ENCODE peak calls at places on chromosome 3, in four cellular contexts. I, D, B and V are unnamed samples.

GRCh38 chr3:138460536-138461205 is 26.3 kb downstream of the ESYT3 start:
- DNase-seq in I (no peak), D (no peak), B (no peak), V (no peak)

GRCh38 chr3:52896613-52897012 is 735 bp downstream of the STIMATE start:
- DNase-seq in I (no peak), D (no peak), B (no peak), V (no peak)

GRCh38 chr3:51929420-51930003 is 12.2 kb downstream of the RRP9 start:
- DNase-seq in I (no peak), D (no peak), B (no peak), V (no peak)

GRCh38 chr3:53231532-53232511 is 24.0 kb downstream of the TKT start:
- DNase-seq in I (no peak), D (no peak), B (no peak), V (no peak)

GRCh38 chr3:195081242-195081963 is 189.6 kb downstream of the XXYLT1 start:
- DNase-seq in I (no peak), D (no peak), B (no peak), V (no peak)

GRCh38 chr3:167813169-167814123 is 77.9 kb downstream of the SERPINI1 start:
- DNase-seq in I (no peak), D (no peak), B (no peak), V (no peak)

GRCh38 chr3:50226888-50227389 is 9.1 kb upstream of the GNAI2 start:
- DNase-seq in I (peak), D (peak), B (peak), V (peak)

GRCh38 chr3:156382458-156383346 is 172.2 kb downstream of the SSR3 start:
- DNase-seq in I (no peak), D (no peak), B (no peak), V (no peak)

GRCh38 chr3:97687734-97688133 is 76.8 kb upstream of the ARL6 start:
- DNase-seq in I (no peak), D (no peak), B (no peak), V (no peak)

GRCh38 chr3:46708401-46709146 is 7.4 kb downstream of the TMIE start:
- DNase-seq in I (no peak), D (peak), B (no peak), V (no peak)

GRCh38 chr3:35081902-35082301 is 557.4 kb upstream of the ARPP21 start:
- DNase-seq in I (no peak), D (no peak), B (no peak), V (no peak)

GRCh38 chr3:99950921-99951320 is 133.3 kb downstream of the CMSS1 start:
- DNase-seq in I (no peak), D (no peak), B (no peak), V (no peak)

GRCh38 chr3:46695177-46695961 is 1.9 kb upstream of the ALS2CL start:
- DNase-seq in I (no peak), D (peak), B (no peak), V (peak)

GRCh38 chr3:14879161-14879888 is 60.6 kb downstream of the FGD5 start:
- DNase-seq in I (no peak), D (no peak), B (no peak), V (no peak)

GRCh38 chr3:172209333-172210321 is 170.2 kb downstream of the FNDC3B start:
- DNase-seq in I (no peak), D (no peak), B (no peak), V (no peak)

GRCh38 chr3:145191543-145191942 is 969.4 kb downstream of the PLOD2 start:
- DNase-seq in I (no peak), D (no peak), B (no peak), V (no peak)

GRCh38 chr3:140180603-140181002 is 245.6 kb downstream of the CLSTN2 start:
- DNase-seq in I (no peak), D (no peak), B (no peak), V (no peak)

GRCh38 chr3:94249491-94250079 is 186.7 kb downstream of the NSUN3 start:
- DNase-seq in I (peak), D (peak), B (peak), V (peak)

GRCh38 chr3:125313060-125313635 is 62.0 kb downstream of the ZNF148 start:
- DNase-seq in I (no peak), D (no peak), B (no peak), V (no peak)

GRCh38 chr3:72185549-72186484 is 400.9 kb upstream of the PROK2 start:
- DNase-seq in I (no peak), D (no peak), B (no peak), V (no peak)

GRCh38 chr3:48433472-48434118 is 3.7 kb upstream of the PLXNB1 start:
- DNase-seq in I (no peak), D (no peak), B (no peak), V (no peak)

GRCh38 chr3:102529452-102529851 is 94.6 kb downstream of the ZPLD1 start:
- DNase-seq in I (no peak), D (no peak), B (no peak), V (no peak)

GRCh38 chr3:48409291-48410201 is 20.3 kb downstream of the PLXNB1 start:
- DNase-seq in I (no peak), D (no peak), B (peak), V (no peak)

GRCh38 chr3:30476373-30477082 is 129.9 kb upstream of the TGFBR2 start:
- DNase-seq in I (no peak), D (no peak), B (no peak), V (no peak)

GRCh38 chr3:188473591-188474288 is 319.8 kb downstream of the LPP start:
- DNase-seq in I (no peak), D (no peak), B (no peak), V (no peak)

GRCh38 chr3:61564405-61565059 is 3.2 kb downstream of the PTPRG start:
- DNase-seq in I (no peak), D (peak), B (peak), V (peak)

GRCh38 chr3:169241928-169242751 is 421.4 kb downstream of the MECOM start:
- DNase-seq in I (no peak), D (no peak), B (peak), V (no peak)

GRCh38 chr3:50606596-50606995 is 5.0 kb downstream of the CISH start:
- DNase-seq in I (no peak), D (no peak), B (no peak), V (no peak)

GRCh38 chr3:30625541-30626438 is 19.4 kb downstream of the TGFBR2 start:
- DNase-seq in I (no peak), D (no peak), B (no peak), V (no peak)

GRCh38 chr3:124606180-124606579 is 124.1 kb upstream of the UMPS start:
- DNase-seq in I (no peak), D (no peak), B (no peak), V (no peak)

GRCh38 chr3:4986175-4986610 is 7.0 kb downstream of the BHLHE40 start:
- DNase-seq in I (no peak), D (peak), B (no peak), V (no peak)